ENCODE peak calls at places on chromosome 12, in nine cellular contexts. Z is stimulated activated CD4-positive, alpha-beta T cell treated with anti-CD3 and anti-CD28 coated beads, Interleukin-1b, Interleukin-23, amount 100 ng/mL, for 24 hours; E is T-helper 17 cell; W is AG09309; L is NCI-H1105; V is colonic mucosa; Y is PC-3; H is left ventricle myocardium superior; X is foreskin fibroblast. R is an unnamed sample.
A peak's percentile ranks its signal among the peaks of the same experiment; 100 is the strongest.

GRCh38 chr12:17511369-17511768 is 578.6 kb downstream of the RERGL start:
- DNase-seq in Z (no peak), E (no peak), W (no peak), L (no peak), V (no peak), Y (peak; percentile 4), H (no peak), X (no peak), R (no peak)

GRCh38 chr12:124830306-124830705 is 33.4 kb downstream of the SCARB1 start:
- DNase-seq in Z (no peak), E (no peak), W (no peak), L (no peak), V (no peak), Y (no peak), H (no peak), X (no peak), R (no peak)

GRCh38 chr12:53844989-53845836 is 93.4 kb upstream of the HOXC13 start:
- DNase-seq in Z (no peak), E (no peak), W (no peak), L (no peak), V (no peak), Y (peak; percentile 97), H (no peak), X (peak; percentile 50), R (no peak)

GRCh38 chr12:118979763-118980406 is 1.5 kb upstream of the SRRM4 start:
- DNase-seq in Z (no peak), E (no peak), W (no peak), L (peak; percentile 77), V (peak; percentile 28), Y (peak; percentile 70), H (peak; percentile 40), X (peak; percentile 0), R (peak; percentile 83)

GRCh38 chr12:57864811-57865751 is 18.6 kb upstream of the CTDSP2 start:
- DNase-seq in Z (no peak), E (peak; percentile 21), W (no peak), L (no peak), V (peak; percentile 78), Y (peak; percentile 77), H (peak; percentile 91), X (peak; percentile 75), R (no peak)

GRCh38 chr12:109599087-109599486 is 25.5 kb downstream of the MVK start:
- DNase-seq in Z (no peak), E (no peak), W (no peak), L (no peak), V (no peak), Y (no peak), H (no peak), X (no peak), R (no peak)

GRCh38 chr12:48356041-48356768 is 5.5 kb upstream of the ZNF641 start:
- DNase-seq in Z (no peak), E (no peak), W (no peak), L (no peak), V (no peak), Y (peak; percentile 86), H (no peak), X (no peak), R (peak; percentile 34)

GRCh38 chr12:108635201-108635996 is 1.7 kb upstream of the SELPLG start:
- DNase-seq in Z (no peak), E (no peak), W (no peak), L (no peak), V (no peak), Y (no peak), H (no peak), X (no peak), R (no peak)

GRCh38 chr12:52813885-52814709 is at the start of gene KRT4:
- DNase-seq in Z (no peak), E (no peak), W (no peak), L (no peak), V (no peak), Y (peak; percentile 61), H (no peak), X (no peak), R (no peak)

GRCh38 chr12:47491516-47491915 is 214.3 kb downstream of the RPAP3 start:
- DNase-seq in Z (no peak), E (no peak), W (no peak), L (no peak), V (no peak), Y (no peak), H (no peak), X (no peak), R (no peak)

GRCh38 chr12:121060149-121061001 is 21.3 kb upstream of the OASL start:
- DNase-seq in Z (no peak), E (peak; percentile 33), W (no peak), L (no peak), V (peak; percentile 29), Y (peak; percentile 75), H (no peak), X (peak; percentile 16), R (peak; percentile 18)

GRCh38 chr12:131894981-131895639 is 688 bp downstream of the ULK1 start:
- DNase-seq in Z (no peak), E (no peak), W (no peak), L (no peak), V (peak; percentile 44), Y (no peak), H (peak; percentile 43), X (no peak), R (no peak)

GRCh38 chr12:13000935-13001724 is 1.1 kb upstream of the HEBP1 start:
- DNase-seq in Z (no peak), E (peak; percentile 37), W (no peak), L (peak; percentile 45), V (peak; percentile 42), Y (peak; percentile 47), H (peak; percentile 79), X (peak; percentile 63), R (peak; percentile 75)

GRCh38 chr12:90945070-90945649 is 9.8 kb downstream of the CCER1 start:
- DNase-seq in Z (no peak), E (no peak), W (no peak), L (peak; percentile 18), V (no peak), Y (peak; percentile 64), H (no peak), X (no peak), R (no peak)

GRCh38 chr12:79673334-79673733 is 17.4 kb downstream of the PAWR start:
- DNase-seq in Z (no peak), E (no peak), W (no peak), L (no peak), V (no peak), Y (peak; percentile 28), H (no peak), X (no peak), R (no peak)

GRCh38 chr12:105051981-105052380 is 32.3 kb downstream of the ALDH1L2 start:
- DNase-seq in Z (no peak), E (no peak), W (no peak), L (no peak), V (no peak), Y (no peak), H (no peak), X (no peak), R (no peak)

GRCh38 chr12:15788266-15789214 is 648 bp downstream of the EPS8 start:
- DNase-seq in Z (no peak), E (peak; percentile 14), W (no peak), L (peak; percentile 64), V (peak; percentile 68), Y (peak; percentile 47), H (peak; percentile 70), X (peak; percentile 40), R (peak; percentile 42)

GRCh38 chr12:10501031-10501430 is 4.7 kb upstream of the EIF2S3B start:
- DNase-seq in Z (no peak), E (no peak), W (peak; percentile 0), L (no peak), V (no peak), Y (peak; percentile 25), H (no peak), X (no peak), R (no peak)